ENCODE peak calls at places on chromosomes 4 and X, in six cellular contexts. One of them, this sample, is unnamed.
A peak's percentile ranks its signal among the peaks of the same experiment; 100 is the strongest.

GRCh38 chrX:149312936-149313432 is 192.1 kb downstream of the IDS start:
- DNase-seq in fibroblast of lung: peak; percentile 27
- DNase-seq in MG63: no peak
- DNase-seq in PC-3: no peak
- DNase-seq in heart right ventricle: no peak
- DNase-seq in CD4-positive, alpha-beta memory T cell: no peak
- DNase-seq in this sample: no peak

GRCh38 chrX:10526442-10526841 is 93.9 kb downstream of the MID1 start:
- DNase-seq in CD4-positive, alpha-beta memory T cell: no peak
- DNase-seq in fibroblast of lung: peak; percentile 48
- DNase-seq in MG63: no peak
- DNase-seq in heart right ventricle: no peak
- DNase-seq in PC-3: no peak
- DNase-seq in this sample: no peak

GRCh38 chr4:165368567-165368966 is 10.2 kb upstream of the CPE start:
- DNase-seq in MG63: no peak
- DNase-seq in PC-3: no peak
- DNase-seq in fibroblast of lung: no peak
- DNase-seq in heart right ventricle: no peak
- DNase-seq in CD4-positive, alpha-beta memory T cell: no peak
- DNase-seq in this sample: no peak

GRCh38 chrX:16748425-16748824 is 29.0 kb downstream of the SYAP1 start:
- DNase-seq in CD4-positive, alpha-beta memory T cell: no peak
- DNase-seq in PC-3: no peak
- DNase-seq in MG63: no peak
- DNase-seq in heart right ventricle: no peak
- DNase-seq in fibroblast of lung: no peak
- DNase-seq in this sample: no peak

GRCh38 chr4:134243742-134244713 is 42.4 kb upstream of the PABPC4L start:
- DNase-seq in fibroblast of lung: no peak
- DNase-seq in MG63: no peak
- DNase-seq in PC-3: no peak
- DNase-seq in CD4-positive, alpha-beta memory T cell: no peak
- DNase-seq in heart right ventricle: no peak
- DNase-seq in this sample: no peak

GRCh38 chrX:1420371-1420770 is 28.5 kb upstream of the SLC25A6 start:
- DNase-seq in heart right ventricle: no peak
- DNase-seq in CD4-positive, alpha-beta memory T cell: no peak
- DNase-seq in MG63: no peak
- DNase-seq in fibroblast of lung: no peak
- DNase-seq in PC-3: no peak
- DNase-seq in this sample: no peak

GRCh38 chr4:120694973-120695372 is 227.6 kb downstream of the PRDM5 start:
- DNase-seq in PC-3: peak; percentile 82
- DNase-seq in heart right ventricle: no peak
- DNase-seq in CD4-positive, alpha-beta memory T cell: no peak
- DNase-seq in fibroblast of lung: peak; percentile 70
- DNase-seq in MG63: peak; percentile 50
- DNase-seq in this sample: peak; percentile 51

GRCh38 chrX:16958356-16958755 is 11.9 kb downstream of the REPS2 start:
- DNase-seq in heart right ventricle: no peak
- DNase-seq in CD4-positive, alpha-beta memory T cell: no peak
- DNase-seq in PC-3: no peak
- DNase-seq in fibroblast of lung: no peak
- DNase-seq in MG63: no peak
- DNase-seq in this sample: no peak

GRCh38 chr4:114494257-114494803 is 104.3 kb upstream of the UGT8 start:
- DNase-seq in CD4-positive, alpha-beta memory T cell: no peak
- DNase-seq in heart right ventricle: no peak
- DNase-seq in PC-3: no peak
- DNase-seq in MG63: no peak
- DNase-seq in fibroblast of lung: no peak
- DNase-seq in this sample: no peak

GRCh38 chrX:9859711-9860555 is 73.7 kb downstream of the SHROOM2 start:
- DNase-seq in heart right ventricle: no peak
- DNase-seq in MG63: no peak
- DNase-seq in fibroblast of lung: peak; percentile 86
- DNase-seq in CD4-positive, alpha-beta memory T cell: no peak
- DNase-seq in PC-3: peak; percentile 43
- DNase-seq in this sample: no peak

GRCh38 chrX:11953615-11954014 is 184.7 kb upstream of the FRMPD4 start:
- DNase-seq in CD4-positive, alpha-beta memory T cell: no peak
- DNase-seq in PC-3: peak; percentile 90
- DNase-seq in fibroblast of lung: peak; percentile 94
- DNase-seq in MG63: peak; percentile 34
- DNase-seq in heart right ventricle: no peak
- DNase-seq in this sample: no peak

GRCh38 chr4:13413719-13414437 is 70.3 kb downstream of the RAB28 start:
- DNase-seq in MG63: no peak
- DNase-seq in fibroblast of lung: peak; percentile 45
- DNase-seq in PC-3: no peak
- DNase-seq in heart right ventricle: no peak
- DNase-seq in CD4-positive, alpha-beta memory T cell: no peak
- DNase-seq in this sample: no peak

GRCh38 chrX:103540145-103540544 is 20.9 kb upstream of the RAB40A start:
- DNase-seq in PC-3: peak; percentile 51
- DNase-seq in heart right ventricle: no peak
- DNase-seq in CD4-positive, alpha-beta memory T cell: no peak
- DNase-seq in MG63: no peak
- DNase-seq in fibroblast of lung: peak; percentile 49
- DNase-seq in this sample: no peak

GRCh38 chr4:107366900-107367299 is 330.8 kb upstream of the DKK2 start:
- DNase-seq in fibroblast of lung: no peak
- DNase-seq in CD4-positive, alpha-beta memory T cell: no peak
- DNase-seq in MG63: no peak
- DNase-seq in PC-3: no peak
- DNase-seq in heart right ventricle: no peak
- DNase-seq in this sample: no peak

GRCh38 chrX:3520458-3520857 is 174.0 kb upstream of the MXRA5 start:
- DNase-seq in heart right ventricle: no peak
- DNase-seq in fibroblast of lung: peak; percentile 62
- DNase-seq in CD4-positive, alpha-beta memory T cell: no peak
- DNase-seq in PC-3: no peak
- DNase-seq in MG63: no peak
- DNase-seq in this sample: no peak

GRCh38 chrX:10288400-10288799 is 131.6 kb downstream of the CLCN4 start:
- DNase-seq in PC-3: peak; percentile 15
- DNase-seq in MG63: no peak
- DNase-seq in CD4-positive, alpha-beta memory T cell: no peak
- DNase-seq in fibroblast of lung: peak; percentile 14
- DNase-seq in heart right ventricle: no peak
- DNase-seq in this sample: no peak

GRCh38 chrX:3713937-3714434 is 537 bp upstream of the PRKX start:
- DNase-seq in MG63: no peak
- DNase-seq in heart right ventricle: no peak
- DNase-seq in CD4-positive, alpha-beta memory T cell: no peak
- DNase-seq in PC-3: peak; percentile 9
- DNase-seq in fibroblast of lung: no peak
- DNase-seq in this sample: peak; percentile 34

GRCh38 chr4:98332017-98332416 is 70.8 kb downstream of the RAP1GDS1 start:
- DNase-seq in MG63: no peak
- DNase-seq in fibroblast of lung: no peak
- DNase-seq in PC-3: no peak
- DNase-seq in CD4-positive, alpha-beta memory T cell: no peak
- DNase-seq in heart right ventricle: no peak
- DNase-seq in this sample: no peak

GRCh38 chr4:94957030-94957429 is 199.3 kb downstream of the BMPR1B start:
- DNase-seq in heart right ventricle: no peak
- DNase-seq in MG63: no peak
- DNase-seq in PC-3: no peak
- DNase-seq in CD4-positive, alpha-beta memory T cell: no peak
- DNase-seq in fibroblast of lung: no peak
- DNase-seq in this sample: no peak
- H3K9me3 ChIP-seq in heart right ventricle: no peaks in the 10 kb centered on the region
- H3K9me3 ChIP-seq in MG63: no peaks in the 10 kb centered on the region
- H3K9me3 ChIP-seq in PC-3: no peaks in the 10 kb centered on the region
- H3K9me3 ChIP-seq in CD4-positive, alpha-beta memory T cell: no peaks in the 10 kb centered on the region
- H3K9me3 ChIP-seq in fibroblast of lung: no peaks in the 10 kb centered on the region
- H3K9me3 ChIP-seq in this sample: no peaks in the 10 kb centered on the region

DNA sequence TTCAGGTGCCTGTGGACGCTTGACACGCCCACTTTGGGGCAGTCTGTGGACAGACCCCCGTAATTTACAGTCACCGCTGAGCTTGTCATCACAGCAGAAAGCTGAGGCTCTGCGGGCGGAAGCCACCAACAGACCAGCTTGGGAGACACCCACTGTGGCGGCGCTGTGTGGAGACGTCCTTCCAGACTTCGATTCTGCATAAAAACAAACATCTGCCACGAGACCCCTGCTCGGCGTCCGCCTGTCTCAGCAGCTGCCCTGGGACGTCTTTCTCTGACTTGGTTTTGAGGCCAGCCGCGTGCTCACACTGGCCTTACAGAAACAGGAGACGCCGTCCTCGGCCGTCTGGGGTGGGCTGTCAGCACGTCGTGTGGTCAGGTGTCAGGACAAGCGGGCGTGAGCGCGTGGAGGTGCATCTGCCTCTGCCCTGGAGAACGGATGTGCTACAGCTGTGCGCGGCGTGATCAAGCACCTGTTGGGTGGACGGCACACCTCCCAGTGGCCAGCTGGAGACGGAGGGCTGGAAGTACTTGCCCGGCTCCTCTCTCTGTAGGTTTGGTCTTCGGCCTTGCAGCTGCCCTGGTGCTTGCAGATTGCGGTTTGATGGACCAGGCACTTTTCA is 37.5 kb downstream of the PIGG start:
- DNase-seq in heart right ventricle: no peak
- DNase-seq in MG63: no peak
- DNase-seq in PC-3: no peak
- DNase-seq in CD4-positive, alpha-beta memory T cell: no peak
- DNase-seq in fibroblast of lung: no peak
- DNase-seq in this sample: no peak
- H3K36me3 ChIP-seq in heart right ventricle: peaks cover 26% of the 10 kb centered on the region
- H3K36me3 ChIP-seq in MG63: no peaks in the 10 kb centered on the region
- H3K36me3 ChIP-seq in PC-3: no peaks in the 10 kb centered on the region
- H3K36me3 ChIP-seq in CD4-positive, alpha-beta memory T cell: peaks cover 1% of the 10 kb centered on the region
- H3K36me3 ChIP-seq in fibroblast of lung: peaks cover 7% of the 10 kb centered on the region
- H3K36me3 ChIP-seq in this sample: peaks cover 17% of the 10 kb centered on the region

DNA sequence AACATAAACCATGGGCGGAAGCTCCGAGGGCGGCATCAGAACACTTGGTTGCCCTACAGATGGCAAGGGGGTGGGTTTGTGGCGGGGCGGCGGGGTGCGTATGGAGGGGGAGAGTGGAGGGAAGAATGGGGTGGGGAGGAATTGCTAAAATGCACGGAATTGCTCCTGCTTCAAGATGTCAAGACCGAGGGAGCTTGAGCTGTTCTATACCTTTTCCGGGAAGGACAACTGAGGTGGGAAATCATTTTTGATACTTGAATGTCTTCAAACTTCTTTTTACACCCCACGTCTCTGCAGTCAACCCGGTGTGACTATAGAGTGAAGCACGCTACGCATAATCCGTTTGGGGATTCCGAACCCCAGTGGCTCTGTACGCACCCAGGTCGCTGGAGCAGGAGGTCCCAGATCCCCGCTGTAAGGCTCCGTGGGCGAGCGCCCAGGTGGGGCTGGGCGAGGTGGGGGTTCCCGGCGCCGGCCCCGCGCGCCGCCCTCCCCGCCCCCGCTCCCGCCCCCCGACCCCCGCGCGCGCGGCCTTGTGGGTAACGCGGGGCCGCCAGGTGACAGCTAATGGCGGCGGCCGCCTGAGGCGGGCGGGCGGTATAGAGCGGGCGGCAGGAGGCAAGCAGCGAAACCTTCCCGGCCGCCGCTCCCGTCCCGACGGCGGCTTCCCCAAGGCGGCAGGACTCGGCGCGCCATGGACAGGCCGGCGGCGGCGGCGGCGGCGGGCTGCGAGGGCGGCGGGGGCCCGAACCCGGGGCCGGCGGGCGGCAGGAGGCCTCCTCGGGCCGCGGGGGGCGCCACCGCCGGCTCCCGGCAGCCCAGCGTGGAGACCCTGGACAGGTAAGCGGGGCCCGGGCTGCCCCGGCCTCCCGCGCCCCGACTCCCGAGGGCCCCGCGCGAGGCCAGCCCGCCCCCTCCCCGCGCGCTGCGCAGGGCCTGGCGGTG is at the start of gene MTMR1:
- DNase-seq in CD4-positive, alpha-beta memory T cell: peak; percentile 58
- DNase-seq in heart right ventricle: peak; percentile 42
- DNase-seq in PC-3: peak; percentile 30
- DNase-seq in fibroblast of lung: no peak
- DNase-seq in MG63: peak; percentile 30
- DNase-seq in this sample: peak; percentile 42
- H3K9me3 ChIP-seq in CD4-positive, alpha-beta memory T cell: no peaks in the 10 kb centered on the region
- H3K9me3 ChIP-seq in heart right ventricle: peaks cover 9% of the 10 kb centered on the region
- H3K9me3 ChIP-seq in PC-3: peaks cover 13% of the 10 kb centered on the region
- H3K9me3 ChIP-seq in fibroblast of lung: no peaks in the 10 kb centered on the region
- H3K9me3 ChIP-seq in MG63: peaks cover 19% of the 10 kb centered on the region
- H3K9me3 ChIP-seq in this sample: no peaks in the 10 kb centered on the region

DNA sequence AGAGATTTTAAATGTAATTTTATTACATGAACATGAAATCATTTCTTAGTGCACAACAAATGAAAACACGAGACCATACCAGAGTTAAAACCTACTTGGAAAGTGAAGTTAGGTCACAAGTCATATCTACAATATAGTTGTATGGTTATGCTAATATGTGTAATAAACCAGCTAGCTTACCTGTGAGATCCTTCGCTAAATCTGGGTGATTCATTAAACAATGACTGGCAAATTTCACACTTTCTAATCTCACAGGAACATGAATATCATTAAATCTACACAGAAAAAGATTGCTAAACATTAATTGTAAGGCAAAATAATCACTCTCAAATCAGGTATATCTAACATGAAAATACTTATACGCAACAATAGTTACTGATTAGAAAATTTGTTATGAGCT is 67.6 kb downstream of the PDS5A start:
- DNase-seq in fibroblast of lung: no peak
- DNase-seq in heart right ventricle: no peak
- DNase-seq in CD4-positive, alpha-beta memory T cell: no peak
- DNase-seq in PC-3: no peak
- DNase-seq in MG63: no peak
- DNase-seq in this sample: no peak
- H3K36me3 ChIP-seq in fibroblast of lung: peaks cover 2% of the 10 kb centered on the region
- H3K36me3 ChIP-seq in heart right ventricle: peaks cover 7% of the 10 kb centered on the region
- H3K36me3 ChIP-seq in CD4-positive, alpha-beta memory T cell: peaks cover 17% of the 10 kb centered on the region
- H3K36me3 ChIP-seq in PC-3: peaks cover 9% of the 10 kb centered on the region
- H3K36me3 ChIP-seq in MG63: peaks cover 21% of the 10 kb centered on the region
- H3K36me3 ChIP-seq in this sample: no peaks in the 10 kb centered on the region

GRCh38 chrX:153380691-153381090 is 20.5 kb downstream of the PNMA6E start:
- DNase-seq in heart right ventricle: no peak
- DNase-seq in CD4-positive, alpha-beta memory T cell: no peak
- DNase-seq in MG63: no peak
- DNase-seq in fibroblast of lung: no peak
- DNase-seq in PC-3: no peak
- DNase-seq in this sample: no peak
- H3K9me3 ChIP-seq in heart right ventricle: peaks cover 9% of the 10 kb centered on the region
- H3K9me3 ChIP-seq in CD4-positive, alpha-beta memory T cell: no peaks in the 10 kb centered on the region
- H3K9me3 ChIP-seq in MG63: no peaks in the 10 kb centered on the region
- H3K9me3 ChIP-seq in fibroblast of lung: no peaks in the 10 kb centered on the region
- H3K9me3 ChIP-seq in PC-3: no peaks in the 10 kb centered on the region
- H3K9me3 ChIP-seq in this sample: no peaks in the 10 kb centered on the region